ENCODE peak calls at places on chromosomes 13 and 19, in nine cellular contexts. J is PC-3; H is Peyer's patch; G is mucosa of descending colon; O is CD4-positive, alpha-beta memory T cell; X is upper lobe of right lung; E is body of pancreas; C is tibial artery; Q is neuronal stem cell. D is an unnamed sample. For H3K9me3, the result is how much of the 10 kb centered on the place peaks cover.

GRCh38 chr13:43132228-43132627 is 108.8 kb downstream of the DNAJC15 start:
- DNase-seq in J (peak), H (no peak), G (no peak), O (no peak), X (no peak), E (peak), C (no peak), Q (peak), D (no peak)

GRCh38 chr19:13277104-13277809 is 127.0 kb downstream of the IER2 start:
- DNase-seq in J (peak), H (no peak), G (peak), O (peak), X (no peak), E (peak), C (no peak), Q (peak), D (no peak)

GRCh38 chr13:85864963-85865530 is 65.8 kb upstream of the SLITRK6 start:
- DNase-seq in J (peak), H (no peak), G (no peak), O (no peak), X (no peak), E (no peak), C (no peak), Q (peak), D (no peak)

GRCh38 chr19:882871-883497 is 10.0 kb downstream of the MED16 start:
- DNase-seq in J (no peak), H (no peak), G (no peak), O (no peak), X (no peak), E (no peak), C (no peak), Q (no peak), D (no peak)

GRCh38 chr13:113350065-113350937 is 13.6 kb downstream of the GRTP1 start:
- DNase-seq in J (no peak), H (no peak), G (no peak), O (no peak), X (no peak), E (no peak), C (no peak), Q (no peak), D (no peak)

GRCh38 chr13:113509989-113510388 is 19.5 kb upstream of the DCUN1D2 start:
- DNase-seq in J (no peak), H (no peak), G (no peak), O (no peak), X (no peak), E (no peak), C (no peak), Q (no peak), D (no peak)

GRCh38 chr19:4889034-4889825 is 13.5 kb downstream of the ARRDC5 start:
- DNase-seq in J (peak), H (no peak), G (no peak), O (no peak), X (no peak), E (no peak), C (no peak), Q (no peak), D (no peak)

GRCh38 chr13:50412046-50412617 is 396.9 kb downstream of the KCNRG start:
- DNase-seq in J (peak), H (no peak), G (no peak), O (no peak), X (no peak), E (no peak), C (no peak), Q (no peak), D (no peak)

GRCh38 chr13:26599885-26600284 is 42.4 kb downstream of the WASF3 start:
- DNase-seq in J (no peak), H (no peak), G (no peak), O (no peak), X (no peak), E (no peak), C (no peak), Q (no peak), D (no peak)

GRCh38 chr19:35120492-35120891 is 4.9 kb downstream of the FXYD3 start:
- DNase-seq in J (peak), H (no peak), G (no peak), O (no peak), X (no peak), E (no peak), C (no peak), Q (no peak), D (no peak)

GRCh38 chr19:48419158-48419920 is 25.9 kb downstream of the GRIN2D start:
- DNase-seq in J (peak), H (no peak), G (peak), O (peak), X (no peak), E (peak), C (no peak), Q (peak), D (peak)

GRCh38 chr19:48501446-48501960 is 10.1 kb downstream of the LMTK3 start:
- DNase-seq in J (peak), H (peak), G (peak), O (peak), X (peak), E (peak), C (peak), Q (no peak), D (peak)

GRCh38 chr19:1489463-1489971 is 633 bp downstream of the PCSK4 start:
- DNase-seq in J (no peak), H (no peak), G (peak), O (no peak), X (peak), E (no peak), C (no peak), Q (no peak), D (no peak)

GRCh38 chr13:66675620-66676019 is 554.5 kb downstream of the PCDH9 start:
- DNase-seq in J (no peak), H (no peak), G (no peak), O (no peak), X (no peak), E (no peak), C (no peak), Q (no peak), D (no peak)

GRCh38 chr19:11267316-11268085 is 5.2 kb upstream of the DOCK6 start:
- DNase-seq in J (no peak), H (no peak), G (no peak), O (no peak), X (no peak), E (no peak), C (no peak), Q (no peak), D (no peak)

GRCh38 chr19:29966594-29967249 is 24.7 kb downstream of the URI1 start:
- DNase-seq in J (peak), H (no peak), G (no peak), O (peak), X (no peak), E (no peak), C (no peak), Q (no peak), D (no peak)

GRCh38 chr13:80486407-80486806 is 145.5 kb upstream of the SPRY2 start:
- DNase-seq in J (no peak), H (no peak), G (no peak), O (no peak), X (no peak), E (no peak), C (no peak), Q (no peak), D (no peak)

GRCh38 chr19:17847538-17848366 is at the start of gene JAK3:
- DNase-seq in J (no peak), H (peak), G (peak), O (peak), X (no peak), E (peak), C (no peak), Q (peak), D (peak)

GRCh38 chr19:29477831-29478577 is 47.8 kb upstream of the VSTM2B start:
- DNase-seq in J (no peak), H (no peak), G (no peak), O (no peak), X (no peak), E (no peak), C (no peak), Q (no peak), D (no peak)

GRCh38 chr13:113064534-113065405 is 40.8 kb upstream of the F7 start:
- DNase-seq in J (peak), H (no peak), G (no peak), O (no peak), X (no peak), E (no peak), C (no peak), Q (no peak), D (no peak)

GRCh38 chr13:108963846-108964600 is 334.6 kb downstream of the MYO16 start:
- DNase-seq in J (peak), H (no peak), G (no peak), O (no peak), X (no peak), E (no peak), C (no peak), Q (no peak), D (no peak)

GRCh38 chr13:37616131-37616530 is 17.6 kb upstream of the POSTN start:
- DNase-seq in J (no peak), H (no peak), G (no peak), O (no peak), X (no peak), E (no peak), C (no peak), Q (no peak), D (no peak)

GRCh38 chr13:51041710-51042109 is 69.4 kb downstream of the C13orf42 start:
- DNase-seq in J (no peak), H (no peak), G (no peak), O (no peak), X (no peak), E (no peak), C (no peak), Q (no peak), D (no peak)

GRCh38 chr13:50006426-50007135 is 8.7 kb upstream of the KCNRG start:
- DNase-seq in J (no peak), H (no peak), G (peak), O (no peak), X (no peak), E (no peak), C (no peak), Q (no peak), D (no peak)

GRCh38 chr13:71712988-71713653 is 153.9 kb downstream of the DACH1 start:
- DNase-seq in J (no peak), H (peak), G (no peak), O (no peak), X (no peak), E (no peak), C (no peak), Q (peak), D (no peak)

GRCh38 chr13:45879666-45880065 is 28.1 kb upstream of the SIAH3 start:
- DNase-seq in J (peak), H (no peak), G (peak), O (no peak), X (no peak), E (peak), C (no peak), Q (no peak), D (no peak)

GRCh38 chr13:84641491-84641890 is 759.2 kb upstream of the SLITRK1 start:
- DNase-seq in J (no peak), H (no peak), G (no peak), O (no peak), X (no peak), E (no peak), C (no peak), Q (no peak), D (no peak)

GRCh38 chr19:14719162-14719561 is 29.3 kb downstream of the ZNF333 start:
- DNase-seq in J (no peak), H (no peak), G (no peak), O (no peak), X (no peak), E (no peak), C (no peak), Q (no peak), D (no peak)
- H3K9me3 ChIP-seq in J (under half), H (under half), G (half or more), O (under half), X (half or more), E (under half), C (under half), Q (half or more), D (under half)

GRCh38 chr13:111410232-111411021 is 90.0 kb downstream of the TEX29 start:
- DNase-seq in J (no peak), H (no peak), G (no peak), O (no peak), X (no peak), E (no peak), C (no peak), Q (no peak), D (no peak)

GRCh38 chr13:111413407-111414187 is 93.2 kb downstream of the TEX29 start:
- DNase-seq in J (no peak), H (peak), G (no peak), O (no peak), X (no peak), E (no peak), C (no peak), Q (no peak), D (no peak)

GRCh38 chr13:111411186-111411858 is 90.9 kb downstream of the TEX29 start:
- DNase-seq in J (no peak), H (no peak), G (no peak), O (no peak), X (peak), E (no peak), C (no peak), Q (no peak), D (no peak)

GRCh38 chr13:111414341-111414740 is 93.9 kb downstream of the TEX29 start:
- DNase-seq in J (no peak), H (peak), G (no peak), O (no peak), X (no peak), E (no peak), C (no peak), Q (no peak), D (no peak)

GRCh38 chr13:111412251-111412650 is 91.8 kb downstream of the TEX29 start:
- DNase-seq in J (no peak), H (no peak), G (no peak), O (no peak), X (no peak), E (no peak), C (no peak), Q (no peak), D (no peak)
- H3K9me3 ChIP-seq in J (under half), H (under half), G (under half), O (under half), X (under half), E (under half), C (under half), Q (under half), D (under half)

GRCh38 chr13:19148561-19148960 is 33.1 kb downstream of the TUBA3C start:
- DNase-seq in J (no peak), H (no peak), G (no peak), O (no peak), X (no peak), E (no peak), C (no peak), Q (no peak), D (no peak)
- H3K9me3 ChIP-seq in J (under half), H (under half), G (half or more), O (under half), X (under half), E (under half), C (under half), Q (under half), D (under half)

DNA sequence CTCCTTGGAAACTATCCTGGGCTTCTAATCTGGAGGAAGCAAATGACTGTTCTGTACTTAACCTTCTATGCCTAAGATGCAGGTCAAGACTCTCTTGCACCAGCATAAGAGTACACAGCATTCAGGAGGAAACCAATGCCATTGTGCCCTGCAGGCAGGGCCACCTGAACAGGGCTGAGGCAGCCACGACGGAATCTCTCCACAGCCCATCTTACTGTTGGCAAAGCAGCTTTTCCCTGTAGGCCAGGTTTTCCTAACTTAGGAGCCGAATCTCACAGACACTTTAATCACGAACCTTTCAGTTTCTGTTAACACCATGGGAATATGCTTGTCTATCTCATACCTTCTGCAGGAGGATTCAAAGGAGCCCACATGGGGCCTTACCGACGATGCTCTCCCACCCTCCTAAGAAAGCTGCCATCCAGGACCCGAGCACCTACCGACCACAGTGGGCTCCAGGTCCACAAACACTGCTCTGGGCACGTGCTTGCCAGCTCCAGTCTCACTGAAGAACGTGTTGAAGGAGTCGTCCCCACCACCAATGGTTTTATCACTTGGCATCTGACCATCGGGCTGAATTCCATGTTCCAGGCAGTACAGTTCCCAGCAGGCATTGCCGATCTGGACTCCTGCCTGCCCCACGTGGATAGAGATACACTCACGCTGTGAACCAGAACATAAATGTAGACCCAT is 2.6 kb downstream of the TUBA3C start:
- DNase-seq in J (no peak), H (no peak), G (no peak), O (no peak), X (no peak), E (peak), C (no peak), Q (no peak), D (no peak)
- H3K9me3 ChIP-seq in J (under half), H (under half), G (half or more), O (under half), X (under half), E (under half), C (under half), Q (under half), D (under half)

DNA sequence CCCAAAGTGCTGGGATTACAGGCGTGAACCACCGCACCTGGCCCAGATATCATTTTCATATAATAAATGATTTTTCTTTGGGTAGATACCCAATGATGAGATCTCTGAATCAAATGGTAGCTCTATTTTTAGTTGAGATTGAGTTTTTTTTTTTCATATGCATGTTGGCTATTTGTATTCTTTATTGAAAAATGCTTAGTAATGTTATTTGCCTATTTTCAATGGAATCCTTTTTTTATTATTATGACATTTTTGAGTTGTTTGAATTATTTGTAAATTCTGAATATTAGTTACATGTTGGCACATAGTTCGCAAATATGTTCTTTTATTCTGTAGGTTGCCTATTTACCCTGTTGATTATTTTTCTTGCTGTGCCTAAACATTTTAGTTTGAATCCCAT is 55.8 kb downstream of the ZNF254 start:
- DNase-seq in J (no peak), H (no peak), G (no peak), O (no peak), X (no peak), E (no peak), C (no peak), Q (no peak), D (no peak)
- H3K9me3 ChIP-seq in J (under half), H (under half), G (half or more), O (under half), X (half or more), E (under half), C (under half), Q (under half), D (under half)

GRCh38 chr19:58007285-58007684 is 4.7 kb upstream of the ZNF606 start:
- DNase-seq in J (no peak), H (no peak), G (no peak), O (no peak), X (no peak), E (no peak), C (no peak), Q (no peak), D (no peak)
- H3K9me3 ChIP-seq in J (half or more), H (under half), G (under half), O (under half), X (half or more), E (under half), C (under half), Q (half or more), D (under half)

GRCh38 chr19:24127601-24128000 is 40.6 kb downstream of the ZNF254 start:
- DNase-seq in J (no peak), H (no peak), G (no peak), O (no peak), X (no peak), E (no peak), C (no peak), Q (no peak), D (no peak)
- H3K9me3 ChIP-seq in J (half or more), H (under half), G (half or more), O (under half), X (half or more), E (under half), C (under half), Q (half or more), D (under half)

DNA sequence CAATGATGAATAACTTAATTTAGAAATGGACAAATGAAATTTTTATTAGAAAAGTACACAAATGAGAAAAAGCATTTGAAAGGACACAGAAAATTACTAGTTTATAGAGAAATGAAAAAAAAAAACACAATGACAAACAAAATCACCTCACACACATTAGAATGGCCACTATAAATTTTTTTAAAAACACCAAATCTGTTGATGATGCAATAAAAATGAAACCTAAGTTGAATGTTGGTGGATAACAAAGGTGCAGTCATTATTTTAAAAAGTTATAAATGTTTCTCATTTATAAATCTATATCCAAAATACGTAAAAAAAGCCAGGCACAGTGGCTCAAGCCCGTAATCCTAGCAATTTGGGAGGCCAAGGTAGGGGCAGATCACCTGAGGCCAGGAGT is 20.8 kb downstream of the ZNF626 start:
- DNase-seq in J (no peak), H (no peak), G (no peak), O (no peak), X (no peak), E (no peak), C (no peak), Q (no peak), D (no peak)
- H3K9me3 ChIP-seq in J (under half), H (under half), G (half or more), O (under half), X (under half), E (under half), C (under half), Q (half or more), D (under half)

D was measured in T-helper 17 cell.